ENCODE peak calls at places on chromosomes 11 and 22, in five cellular contexts. G is effector memory CD4-positive, alpha-beta T cell; A is sciatic nerve; R is activated CD4-positive, alpha-beta T cell treated with anti-CD3 and anti-CD28 coated beads for 48 hours; M is K562. J is an unnamed sample.

GRCh38 chr22:44164031-44164430 is 16.7 kb upstream of the PARVG start:
- DNase-seq in G (no peak), M (no peak), A (no peak), R (no peak), J (no peak)

GRCh38 chr22:42365337-42365865 is 66.8 kb downstream of the NFAM1 start:
- DNase-seq in A (no peak), M (no peak), R (no peak), G (no peak), J (no peak)

GRCh38 chr11:120424185-120424969 is 87.2 kb upstream of the GRIK4 start:
- DNase-seq in G (no peak), M (no peak), R (no peak), A (no peak), J (peak)

GRCh38 chr11:130666781-130667251 is 218.4 kb downstream of the ADAMTS15 start:
- DNase-seq in M (no peak), A (no peak), R (no peak), G (no peak), J (no peak)

GRCh38 chr11:3158131-3158591 is 6.9 kb downstream of the OSBPL5 start:
- DNase-seq in G (no peak), M (no peak), R (no peak), A (no peak), J (no peak)

GRCh38 chr11:49151211-49151610 is 57.2 kb downstream of the FOLH1 start:
- DNase-seq in M (no peak), G (no peak), R (no peak), A (no peak), J (no peak)

GRCh38 chr11:32405592-32405991 is 29.7 kb downstream of the WT1 start:
- DNase-seq in G (no peak), M (no peak), A (no peak), R (no peak), J (no peak)

GRCh38 chr22:37063436-37064420 is 12.2 kb downstream of the KCTD17 start:
- DNase-seq in R (no peak), A (no peak), G (no peak), M (no peak), J (no peak)

GRCh38 chr22:39117585-39118191 is 20.6 kb downstream of the APOBEC3H start:
- DNase-seq in R (peak), M (peak), A (no peak), G (peak), J (peak)

GRCh38 chr22:37225481-37225880 is 13.2 kb upstream of the SSTR3 start:
- DNase-seq in R (no peak), G (no peak), A (no peak), M (no peak), J (no peak)

GRCh38 chr11:118224512-118225180 is at the start of gene JAML:
- DNase-seq in G (peak), M (no peak), A (no peak), R (peak), J (no peak)

GRCh38 chr11:17354070-17354924 is 2.7 kb downstream of the NCR3LG1 start:
- DNase-seq in A (peak), G (peak), R (peak), M (peak), J (peak)

GRCh38 chr11:125910450-125910849 is 6.1 kb downstream of the DDX25 start:
- DNase-seq in A (no peak), G (no peak), M (no peak), R (no peak), J (no peak)

GRCh38 chr22:23862103-23862502 is 4.4 kb downstream of the SLC2A11 start:
- DNase-seq in G (no peak), M (peak), R (peak), A (no peak), J (peak)

GRCh38 chr22:24230911-24231656 is 13.8 kb downstream of the GGT5 start:
- DNase-seq in G (peak), M (peak), A (no peak), R (peak), J (peak)

GRCh38 chr11:96001037-96001436 is 77.1 kb upstream of the MTMR2 start:
- DNase-seq in M (no peak), R (no peak), G (no peak), A (peak), J (no peak)

GRCh38 chr11:73141309-73142127 is 600 bp downstream of the FCHSD2 start:
- DNase-seq in A (peak), R (peak), G (peak), M (peak), J (peak)

GRCh38 chr11:68776442-68777235 is 25.3 kb upstream of the TESMIN start:
- DNase-seq in M (no peak), R (no peak), A (no peak), G (no peak), J (no peak)

GRCh38 chr11:114684636-114685035 is 6.3 kb downstream of the NXPE2 start:
- DNase-seq in R (no peak), G (no peak), M (no peak), A (no peak), J (peak)

GRCh38 chr11:116275634-116276033 is 497.2 kb downstream of the BUD13 start:
- DNase-seq in G (no peak), R (no peak), M (no peak), A (no peak), J (peak)

GRCh38 chr11:69888671-69889076 is 69.5 kb upstream of the FGF3 start:
- DNase-seq in R (peak), M (peak), A (peak), G (peak), J (peak)

GRCh38 chr22:47124946-47125345 is 362.5 kb downstream of the TBC1D22A start:
- DNase-seq in R (no peak), A (no peak), G (no peak), M (no peak), J (no peak)

GRCh38 chr11:59283825-59284772 is 71.4 kb upstream of the MPEG1 start:
- DNase-seq in A (no peak), R (peak), G (peak), M (peak), J (peak)

GRCh38 chr11:94737171-94737611 is 31.0 kb upstream of the AMOTL1 start:
- DNase-seq in A (no peak), M (no peak), G (no peak), R (no peak), J (peak)

GRCh38 chr11:94801866-94802460 is 33.8 kb downstream of the AMOTL1 start:
- DNase-seq in G (no peak), A (no peak), R (no peak), M (no peak), J (no peak)

GRCh38 chr22:22520020-22520656 is at the start of gene ZNF280A:
- DNase-seq in A (no peak), R (no peak), M (peak), G (no peak), J (peak)

GRCh38 chr11:107468596-107468995 is 11.0 kb upstream of the CWF19L2 start:
- DNase-seq in R (no peak), A (no peak), G (no peak), M (peak), J (no peak)

J was measured in LoVo.